ENCODE peak calls at places on chromosomes 13 and 19, in seven cellular contexts. A, E, Q, O, Y, L and S are unnamed samples.

GRCh38 chr13:97749174-97749573 is 204.3 kb upstream of the IPO5 start:
- DNase-seq in L (no peak), A (no peak), Q (peak; percentile 89), Y (no peak), O (no peak), E (no peak), S (peak; percentile 60)

GRCh38 chr13:40563350-40564125 is 102.9 kb downstream of the FOXO1 start:
- DNase-seq in Y (no peak), L (no peak), E (no peak), O (no peak), A (no peak), Q (no peak), S (no peak)

GRCh38 chr13:59823495-59823894 is 340.2 kb downstream of the DIAPH3 start:
- DNase-seq in L (no peak), Y (no peak), O (no peak), Q (peak; percentile 43), E (no peak), A (no peak), S (peak; percentile 16)

GRCh38 chr19:47509973-47510372 is 4.9 kb downstream of the NAPA start:
- DNase-seq in O (peak; percentile 67), Y (no peak), L (no peak), A (no peak), E (peak; percentile 92), Q (peak; percentile 61), S (peak; percentile 22)

GRCh38 chr19:10537668-10538067 is 6.0 kb upstream of the ATG4D start:
- DNase-seq in A (no peak), L (no peak), Q (no peak), O (no peak), E (no peak), Y (no peak), S (no peak)

GRCh38 chr13:100454876-100455275 is 133.7 kb downstream of the GGACT start:
- DNase-seq in O (no peak), E (no peak), Y (no peak), L (peak; percentile 15), A (no peak), Q (peak; percentile 63), S (peak; percentile 43)

GRCh38 chr13:50690020-50690419 is 153.5 kb downstream of the DLEU7 start:
- DNase-seq in O (no peak), Q (no peak), A (no peak), E (no peak), L (no peak), Y (no peak), S (no peak)

GRCh38 chr19:29497241-29497640 is 28.6 kb upstream of the VSTM2B start:
- DNase-seq in L (no peak), E (peak; percentile 42), Y (no peak), A (no peak), O (no peak), Q (no peak), S (no peak)

GRCh38 chr19:27774827-27775226 is 1438.1 kb downstream of the UQCRFS1 start:
- DNase-seq in O (no peak), Q (no peak), L (peak; percentile 43), A (no peak), Y (no peak), E (no peak), S (no peak)

GRCh38 chr13:100508996-100509395 is 79.6 kb downstream of the GGACT start:
- DNase-seq in E (no peak), L (no peak), O (no peak), Y (no peak), Q (no peak), A (no peak), S (no peak)

GRCh38 chr19:2820112-2820702 is 539 bp downstream of the ZNF554 start:
- DNase-seq in Y (no peak), E (no peak), Q (no peak), O (no peak), L (peak; percentile 43), A (no peak), S (no peak)

GRCh38 chr13:50613356-50613831 is 230.1 kb downstream of the DLEU7 start:
- DNase-seq in Q (no peak), E (no peak), L (no peak), Y (no peak), O (no peak), A (no peak), S (no peak)

GRCh38 chr13:97574926-97575325 is 141.0 kb downstream of the RAP2A start:
- DNase-seq in E (no peak), L (peak; percentile 8), A (no peak), Y (peak; percentile 9), Q (peak; percentile 3), O (no peak), S (no peak)

GRCh38 chr19:3580156-3580955 is 4.9 kb upstream of the GIPC3 start:
- DNase-seq in Q (peak; percentile 61), Y (no peak), A (no peak), L (no peak), O (no peak), E (no peak), S (no peak)

GRCh38 chr19:4583961-4584669 is 24.6 kb upstream of the SEMA6B start:
- DNase-seq in Y (no peak), A (no peak), E (no peak), L (no peak), Q (peak; percentile 46), O (no peak), S (no peak)

GRCh38 chr19:15210323-15210774 is 9.6 kb upstream of the NOTCH3 start:
- DNase-seq in O (no peak), E (peak; percentile 97), Y (peak; percentile 34), L (no peak), A (no peak), Q (peak; percentile 57), S (no peak)

GRCh38 chr13:31327157-31327556 is 127.4 kb downstream of the B3GLCT start:
- DNase-seq in Q (no peak), E (no peak), Y (no peak), L (no peak), O (no peak), A (no peak), S (no peak)

GRCh38 chr13:95698047-95698749 is 21.3 kb downstream of the DNAJC3 start:
- DNase-seq in A (no peak), Q (peak; percentile 40), Y (no peak), O (no peak), L (no peak), E (no peak), S (no peak)

GRCh38 chr13:42574011-42574410 is at the start of gene TNFSF11:
- DNase-seq in L (no peak), O (no peak), A (no peak), Y (no peak), E (no peak), Q (no peak), S (no peak)

GRCh38 chr13:40665754-40666057 is 735 bp downstream of the FOXO1 start:
- DNase-seq in A (peak; percentile 23), E (no peak), Q (no peak), O (no peak), Y (no peak), L (no peak), S (no peak)

GRCh38 chr13:93227906-93228801 is 1.5 kb downstream of the GPC6 start:
- DNase-seq in E (peak; percentile 86), A (no peak), O (peak; percentile 28), Y (peak; percentile 23), L (no peak), Q (peak; percentile 90), S (no peak)

GRCh38 chr13:71374471-71375041 is 492.4 kb downstream of the DACH1 start:
- DNase-seq in O (no peak), E (no peak), Q (no peak), A (no peak), L (no peak), Y (no peak), S (no peak)

GRCh38 chr13:51251480-51251879 is 29.3 kb downstream of the FAM124A start:
- DNase-seq in L (no peak), O (no peak), E (no peak), Q (no peak), Y (no peak), A (no peak), S (no peak)

DNA sequence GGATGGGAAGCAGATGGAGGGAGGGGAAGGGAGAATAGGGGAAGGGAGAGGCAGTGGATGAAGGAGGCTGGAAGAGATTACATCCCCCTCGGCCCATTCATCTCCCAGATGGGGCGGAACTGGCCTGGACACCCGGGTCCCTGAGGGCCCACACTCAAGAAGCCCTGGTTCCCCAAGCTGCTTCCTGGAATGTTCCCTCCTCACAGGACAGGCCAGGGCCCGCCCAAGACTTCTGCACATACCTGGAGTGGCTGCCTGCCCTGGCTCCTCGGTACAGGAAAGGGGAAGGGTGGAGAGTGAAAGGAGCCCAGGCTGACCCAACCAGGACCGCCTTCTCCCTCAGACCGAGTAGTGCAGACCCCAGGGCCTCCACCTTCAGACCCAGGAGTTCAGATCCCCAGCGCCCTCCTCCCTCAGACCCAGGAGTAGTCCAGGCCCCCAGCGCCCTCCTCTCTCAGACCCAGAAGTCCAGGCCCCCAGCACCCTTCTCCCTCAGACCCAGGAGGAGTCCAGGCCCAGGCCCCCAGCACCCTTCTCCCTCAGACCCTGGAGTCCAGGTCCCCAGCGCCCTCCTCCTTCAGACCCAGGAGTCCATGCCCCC is 489 bp downstream of the NTF4 start:
- DNase-seq in L (no peak), O (no peak), Y (no peak), E (no peak), Q (peak; percentile 74), A (no peak), S (no peak)
- H3K27ac ChIP-seq in L (no peak overlapping the region), O (no peak overlapping the region), Y (no peak overlapping the region), E (no peak overlapping the region), Q (peak overlapping the region; percentile 37), A (no peak overlapping the region), S (peak overlapping the region; percentile 92)

GRCh38 chr19:18479964-18480723 is 41.7 kb downstream of the ELL start:
- DNase-seq in A (no peak), Y (no peak), Q (no peak), E (peak; percentile 90), L (no peak), O (peak; percentile 49), S (no peak)
- H3K27ac ChIP-seq in A (no peak overlapping the region), Y (peak overlapping the region; percentile 80), Q (peak overlapping the region; percentile 3), E (peak overlapping the region; percentile 51), L (no peak overlapping the region), O (peak overlapping the region; percentile 83), S (peak overlapping the region; percentile 65)

DNA sequence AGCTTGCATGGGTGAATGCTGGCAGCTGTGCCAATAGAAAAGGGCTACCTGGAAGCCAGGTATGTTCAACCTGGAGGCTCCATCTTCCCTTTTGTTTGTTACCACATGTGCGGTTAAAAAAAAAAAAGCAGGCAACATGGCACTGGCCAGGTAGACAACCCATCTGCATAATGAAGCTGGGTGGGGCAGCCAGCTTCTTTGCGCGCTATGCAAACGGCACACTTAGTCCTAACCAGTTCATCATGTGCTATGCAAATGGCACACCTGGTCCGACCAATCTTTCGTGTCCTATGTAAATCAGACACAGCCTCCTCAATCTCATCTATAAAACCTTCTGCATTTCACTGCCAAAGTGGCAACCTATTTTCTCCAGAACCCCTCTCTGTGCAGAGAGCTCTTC is 11.3 kb upstream of the IGSF23 start:
- DNase-seq in L (no peak), E (no peak), O (peak; percentile 78), Q (peak; percentile 75), Y (no peak), A (no peak), S (peak; percentile 59)
- H3K27ac ChIP-seq in L (no peak overlapping the region), E (no peak overlapping the region), O (peak overlapping the region; percentile 44), Q (no peak overlapping the region), Y (no peak overlapping the region), A (no peak overlapping the region), S (peak overlapping the region; percentile 41)

DNA sequence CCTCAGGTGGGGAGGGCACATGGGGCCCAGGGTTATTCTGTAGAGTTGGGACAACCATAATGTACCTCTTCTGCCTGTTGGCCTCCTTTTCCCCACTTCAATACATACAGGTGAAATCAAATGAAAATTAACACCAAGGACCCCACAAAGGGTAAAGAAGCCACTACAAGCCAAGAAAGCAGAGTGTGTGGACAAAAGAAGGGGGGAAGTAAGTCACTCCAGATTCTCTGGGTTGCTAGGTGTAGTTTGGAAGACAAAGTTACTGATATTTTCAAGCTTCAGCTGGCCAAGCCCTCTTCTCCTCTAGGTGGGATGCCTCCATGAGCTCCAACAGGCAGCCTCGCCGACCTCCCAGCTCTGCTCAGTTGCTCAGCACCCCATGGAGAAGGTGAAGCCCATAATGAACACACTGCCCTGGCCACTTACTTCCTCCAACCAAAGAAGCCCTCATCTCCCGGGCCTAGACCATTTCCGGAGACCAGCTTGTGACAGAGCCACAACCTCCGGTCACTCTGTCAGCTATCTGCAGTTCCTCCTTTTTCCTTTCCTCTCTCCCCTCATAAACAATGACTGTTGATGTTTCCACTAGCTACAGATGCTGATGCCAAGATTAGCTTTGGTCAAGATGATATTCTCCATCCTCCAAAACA is 66.8 kb upstream of the MED4 start:
- DNase-seq in Y (peak; percentile 57), E (peak; percentile 80), A (no peak), O (peak; percentile 36), L (no peak), Q (no peak), S (no peak)
- H3K27ac ChIP-seq in Y (peak overlapping the region; percentile 80), E (peak overlapping the region; percentile 53), A (no peak overlapping the region), O (peak overlapping the region; percentile 80), L (no peak overlapping the region), Q (peak overlapping the region; percentile 71), S (peak overlapping the region; percentile 92)